ENCODE peak calls at places on chromosome 19, in eight cellular contexts. Q, S, A, V, N, D, M and P are unnamed samples.

GRCh38 chr19:51546650-51547396 is 15.4 kb upstream of the SIGLEC6 start:
- DNase-seq in V (no peak), D (no peak), S (no peak), A (no peak), N (no peak), Q (no peak), M (no peak), P (no peak)

GRCh38 chr19:1131718-1132552 is 28.1 kb downstream of the GPX4 start:
- DNase-seq in V (peak; percentile 64), S (peak; percentile 89), A (peak; percentile 97), N (peak; percentile 77), Q (no peak), M (peak; percentile 89), D (peak; percentile 82), P (peak; percentile 92)

GRCh38 chr19:44746946-44747738 is 1.4 kb upstream of the BCL3 start:
- DNase-seq in S (peak; percentile 96), A (peak; percentile 97), V (peak; percentile 98), Q (peak; percentile 81), M (peak; percentile 59), D (peak; percentile 96), N (peak; percentile 88), P (peak; percentile 93)

GRCh38 chr19:28999733-29000433 is 213.1 kb downstream of the UQCRFS1 start:
- DNase-seq in M (no peak), S (no peak), D (no peak), V (no peak), A (no peak), Q (no peak), N (no peak), P (no peak)

GRCh38 chr19:33805313-33805712 is 8.6 kb downstream of the KCTD15 start:
- DNase-seq in M (no peak), S (no peak), N (no peak), A (no peak), D (no peak), Q (no peak), V (no peak), P (no peak)

GRCh38 chr19:45554481-45554880 is 30.1 kb downstream of the OPA3 start:
- DNase-seq in N (no peak), A (no peak), D (no peak), Q (no peak), V (no peak), S (no peak), M (no peak), P (no peak)

GRCh38 chr19:28502879-28503734 is 709.8 kb downstream of the UQCRFS1 start:
- DNase-seq in M (no peak), Q (no peak), D (no peak), N (no peak), S (no peak), A (no peak), V (no peak), P (no peak)

GRCh38 chr19:28446511-28446910 is 766.4 kb downstream of the UQCRFS1 start:
- DNase-seq in V (no peak), D (no peak), N (no peak), A (no peak), Q (no peak), M (no peak), S (no peak), P (no peak)

GRCh38 chr19:42634409-42635232 is 39.9 kb upstream of the CEACAM8 start:
- DNase-seq in A (no peak), D (no peak), V (peak; percentile 71), N (peak; percentile 22), S (no peak), Q (peak; percentile 29), M (peak; percentile 22), P (peak; percentile 44)

GRCh38 chr19:42352216-42352892 is 26.9 kb downstream of the MEGF8 start:
- DNase-seq in A (no peak), M (peak; percentile 58), Q (no peak), V (peak; percentile 72), S (no peak), N (no peak), D (peak; percentile 48), P (no peak)

GRCh38 chr19:38655148-38655824 is 7.8 kb downstream of the ACTN4 start:
- DNase-seq in N (no peak), D (no peak), Q (no peak), A (no peak), S (no peak), V (no peak), M (no peak), P (no peak)

GRCh38 chr19:49871349-49871985 is 4.1 kb upstream of the PNKP start:
- DNase-seq in Q (no peak), S (no peak), V (no peak), N (no peak), D (no peak), M (no peak), A (no peak), P (no peak)

GRCh38 chr19:49870309-49870901 is 3.0 kb upstream of the PNKP start:
- DNase-seq in M (no peak), A (no peak), N (no peak), S (no peak), D (no peak), V (no peak), Q (no peak), P (no peak)

GRCh38 chr19:49869484-49870308 is 2.3 kb upstream of the PNKP start:
- DNase-seq in A (peak; percentile 98), M (peak; percentile 79), V (peak; percentile 100), S (peak; percentile 97), D (peak; percentile 98), N (peak; percentile 96), Q (peak; percentile 100), P (peak; percentile 96)

GRCh38 chr19:49866933-49867782 is at the start of gene PNKP:
- DNase-seq in D (peak; percentile 90), A (peak; percentile 95), V (peak; percentile 96), N (peak; percentile 88), S (peak; percentile 93), Q (peak; percentile 82), M (peak; percentile 95), P (peak; percentile 89)

DNA sequence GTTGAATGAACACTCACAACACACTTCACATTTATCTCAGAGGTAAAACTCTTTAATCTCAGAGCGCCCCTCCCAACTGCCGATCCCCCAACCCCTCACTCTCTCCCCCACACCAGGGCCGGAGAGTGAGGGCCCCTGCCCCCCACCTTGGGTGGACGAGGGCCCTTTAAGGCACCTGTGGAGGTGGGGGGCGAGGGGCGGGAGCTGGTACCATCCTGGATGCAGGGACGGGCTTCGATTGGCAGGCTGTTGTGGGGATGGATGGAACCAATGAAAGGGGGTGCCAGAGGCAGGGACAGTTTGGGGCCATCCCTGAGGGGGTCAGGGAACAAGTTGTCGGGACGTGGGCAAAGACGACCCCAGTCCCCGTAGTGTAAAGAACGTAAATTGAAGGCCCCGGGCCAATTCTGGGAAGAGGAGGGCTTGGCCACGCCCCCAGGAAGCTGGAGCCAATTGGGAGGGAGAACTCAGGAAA is 1.7 kb upstream of the PNKP start:
- DNase-seq in A (no peak), D (no peak), V (no peak), N (no peak), Q (no peak), S (no peak), M (no peak), P (no peak)
- TF ChIP-seq POLR2A in A (no peak), D (no peak), V (peak; percentile 47), N (no peak), Q (no peak), S (no peak), M (no peak), P (no peak)

DNA sequence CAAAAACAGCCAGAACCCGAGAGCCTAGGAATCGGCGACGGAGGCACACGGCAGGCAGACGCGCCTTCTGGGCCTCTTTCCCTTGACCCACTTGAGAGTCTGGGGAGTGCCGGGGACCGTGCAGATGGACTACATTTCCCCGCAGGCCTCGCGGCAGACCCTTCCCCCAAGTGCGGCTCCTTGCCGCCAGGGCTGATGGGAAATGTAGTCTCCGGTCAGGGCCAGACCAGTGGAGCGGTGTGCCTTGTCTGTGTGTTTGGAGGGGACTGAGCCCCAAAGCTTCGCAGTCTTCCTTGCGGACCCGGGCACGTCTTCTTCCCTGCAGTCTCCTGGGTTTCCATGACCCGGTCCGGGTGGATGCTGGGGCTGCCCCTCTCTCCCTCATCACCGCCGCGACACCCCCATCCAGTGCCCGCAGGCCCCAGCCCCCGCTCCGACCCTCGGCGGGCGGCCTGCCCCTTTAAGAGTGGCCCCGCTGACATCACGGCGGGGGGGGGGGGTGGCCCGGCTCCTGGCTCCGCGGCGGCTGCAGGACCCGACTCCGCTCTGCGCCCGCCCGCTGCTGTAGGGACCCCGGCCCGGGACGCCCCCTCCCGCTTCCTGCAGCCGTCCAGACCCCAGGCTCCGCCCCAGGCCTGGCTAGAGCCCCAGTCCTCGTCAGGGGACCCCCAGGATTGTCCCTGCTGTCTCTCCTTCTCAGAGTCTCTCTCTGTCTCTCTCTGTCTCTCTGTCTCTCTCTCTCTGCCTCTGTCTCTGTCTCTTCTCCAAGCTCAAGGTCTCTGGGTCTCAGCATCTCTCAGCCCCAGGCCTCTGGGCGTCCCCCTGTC is 759 bp upstream of the CACNG7 start:
- DNase-seq in Q (no peak), A (no peak), M (peak; percentile 34), D (no peak), N (no peak), S (no peak), V (peak; percentile 85), P (peak; percentile 33)
- TF ChIP-seq POLR2A in Q (no peak), A (no peak), M (no peak), D (no peak), N (no peak), S (no peak), V (no peak), P (no peak)

DNA sequence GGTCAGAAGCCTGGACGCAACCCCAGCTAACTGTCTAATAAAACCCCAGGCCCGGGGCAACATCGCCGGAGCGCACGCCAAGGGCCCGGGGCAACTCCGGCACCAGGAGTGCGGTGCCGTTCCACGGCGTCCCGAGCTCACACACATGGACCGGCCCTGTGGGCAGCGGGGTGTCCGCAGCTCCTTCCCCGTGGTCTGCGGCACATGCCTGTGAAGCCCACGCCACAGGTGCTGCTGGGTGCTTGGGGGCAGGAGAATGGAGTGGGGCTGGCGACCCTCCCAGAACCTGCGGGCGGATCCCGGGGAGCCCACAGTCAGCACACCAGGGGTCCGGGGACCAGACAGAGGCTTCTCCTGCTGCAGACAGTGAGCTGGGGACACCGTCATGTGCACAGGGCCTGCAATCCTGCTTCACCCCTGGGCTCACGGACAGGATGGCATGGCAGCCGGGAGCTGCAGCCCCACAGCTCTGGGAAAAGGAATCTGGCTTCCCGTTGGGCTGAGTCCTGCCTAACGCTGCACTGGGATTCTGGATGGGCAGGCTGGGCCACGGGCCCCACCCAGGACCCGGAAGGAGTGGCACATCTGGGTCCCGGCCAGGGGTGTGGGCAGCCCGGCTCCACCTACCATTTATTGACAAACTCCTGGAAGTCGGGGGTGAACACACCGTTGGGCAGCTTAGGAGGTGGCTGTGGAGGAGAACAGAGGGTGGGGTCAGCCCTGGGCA is 28.2 kb upstream of the ZBTB7A start:
- DNase-seq in N (no peak), M (no peak), A (no peak), Q (no peak), S (no peak), D (no peak), V (no peak), P (peak; percentile 76)
- TF ChIP-seq POLR2A in N (no peak), M (no peak), A (no peak), Q (no peak), S (no peak), D (no peak), V (no peak), P (no peak)

GRCh38 chr19:56837892-56838679 is 2.4 kb downstream of the PEG3 start:
- DNase-seq in D (peak; percentile 67), S (peak; percentile 70), M (no peak), A (peak; percentile 46), N (peak; percentile 50), Q (no peak), V (no peak), P (no peak)
- TF ChIP-seq POLR2A in D (no peak), S (peak; percentile 19), M (no peak), A (no peak), N (peak; percentile 49), Q (no peak), V (no peak), P (no peak)